ENCODE peak calls at places on chromosomes 13 and 19, in nine cellular contexts. Y, C, O, S, L, Q, M, T and Z are unnamed samples.

GRCh38 chr19:44847144-44848035 is 1.3 kb downstream of the NECTIN2 start:
- DNase-seq in Y (no peak), M (peak; percentile 79), C (peak; percentile 65), T (no peak), Q (peak; percentile 40), L (peak; percentile 86), O (peak; percentile 62), S (peak; percentile 84), Z (peak; percentile 87)

GRCh38 chr19:35774274-35775045 is 904 bp upstream of the ARHGAP33 start:
- DNase-seq in Y (no peak), L (no peak), M (no peak), T (no peak), O (no peak), S (no peak), C (no peak), Q (peak; percentile 1), Z (no peak)

GRCh38 chr19:45439569-45440258 is 16.0 kb upstream of the ERCC1 start:
- DNase-seq in L (peak; percentile 63), M (peak; percentile 89), T (no peak), C (no peak), Q (peak; percentile 76), S (peak; percentile 88), Y (peak; percentile 92), O (peak; percentile 72), Z (peak; percentile 85)

GRCh38 chr19:47226426-47227346 is 4.3 kb downstream of the BBC3 start:
- DNase-seq in Q (peak; percentile 76), C (peak; percentile 85), M (peak; percentile 71), T (no peak), S (peak; percentile 90), Y (peak; percentile 72), O (peak; percentile 49), L (peak; percentile 50), Z (peak; percentile 75)

GRCh38 chr13:34349091-34349722 is 531.3 kb downstream of the RFC3 start:
- DNase-seq in S (peak; percentile 25), Q (peak; percentile 97), T (no peak), M (no peak), O (peak; percentile 97), C (peak; percentile 80), L (peak; percentile 85), Y (no peak), Z (peak; percentile 61)

GRCh38 chr19:5990289-5990797 is 12.4 kb upstream of the RANBP3 start:
- DNase-seq in S (no peak), L (no peak), M (no peak), T (no peak), C (no peak), O (no peak), Y (no peak), Q (no peak), Z (no peak)

GRCh38 chr13:69300131-69300530 is 807.5 kb upstream of the ATXN8OS start:
- DNase-seq in C (no peak), L (no peak), S (no peak), T (no peak), M (no peak), Q (no peak), Y (no peak), O (no peak), Z (no peak)

GRCh38 chr19:38658462-38659306 is 11.2 kb downstream of the ACTN4 start:
- DNase-seq in Y (no peak), M (no peak), Q (peak; percentile 100), T (peak; percentile 90), O (peak; percentile 100), S (peak; percentile 56), L (peak; percentile 99), C (no peak), Z (peak; percentile 67)

GRCh38 chr13:19601749-19602725 is 31.4 kb upstream of the MPHOSPH8 start:
- DNase-seq in Y (peak; percentile 18), L (peak; percentile 48), M (peak; percentile 78), S (peak; percentile 34), T (no peak), O (peak; percentile 40), Q (peak; percentile 33), C (no peak), Z (peak; percentile 59)

GRCh38 chr19:41755328-41755913 is at the start of gene CEACAM6:
- DNase-seq in S (peak; percentile 79), O (no peak), L (no peak), Y (no peak), T (no peak), C (no peak), Q (no peak), M (no peak), Z (no peak)
- TF ChIP-seq CTCF in S (no peak), O (no peak), L (no peak), Y (no peak), T (no peak), C (no peak), Q (no peak), M (no peak), Z (no peak)

DNA sequence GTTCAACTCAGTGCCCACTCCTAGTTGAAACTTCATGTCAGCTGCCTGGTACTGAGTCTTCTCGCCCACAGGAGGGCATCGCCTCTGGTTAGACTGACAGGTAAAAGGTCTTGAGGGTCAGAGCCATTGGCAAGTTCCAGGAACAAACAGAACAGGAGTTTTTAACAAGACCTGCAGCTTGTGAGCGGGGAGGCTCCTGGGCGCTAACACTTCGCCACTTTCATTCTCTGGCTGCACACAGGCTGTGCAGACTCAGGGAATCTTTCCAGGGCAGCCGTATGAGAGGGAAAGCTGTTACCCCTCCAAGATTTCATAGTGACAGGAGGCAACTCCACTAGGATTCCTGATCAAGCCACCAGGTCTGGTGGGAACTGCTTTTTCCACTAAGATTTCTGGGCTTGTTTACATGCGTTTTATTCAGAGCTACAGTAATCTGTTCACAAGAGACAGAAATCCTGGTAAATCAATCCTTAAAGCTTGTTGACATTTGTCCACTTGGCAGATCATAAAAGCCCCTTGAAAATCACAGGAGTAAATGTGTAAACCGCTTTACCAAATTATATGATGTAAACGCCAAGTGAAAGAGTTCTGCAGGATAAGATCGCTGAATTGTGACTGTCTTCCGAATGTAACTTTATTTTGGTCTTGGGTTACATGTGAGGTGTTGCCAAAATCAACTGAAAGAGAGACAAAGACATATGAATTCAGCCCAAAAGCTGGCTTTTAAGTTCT is 190.6 kb downstream of the MZT1 start:
- DNase-seq in M (no peak), O (peak; percentile 25), Q (no peak), Y (no peak), S (peak; percentile 15), L (no peak), C (no peak), T (no peak), Z (peak; percentile 16)
- TF ChIP-seq CTCF in M (no peak), O (no peak), Q (no peak), Y (no peak), S (no peak), L (no peak), C (no peak), T (no peak), Z (no peak)

GRCh38 chr19:19402656-19403372 is 2.7 kb upstream of the GATAD2A start:
- DNase-seq in M (no peak), Y (no peak), S (no peak), L (no peak), T (no peak), O (no peak), C (no peak), Q (peak; percentile 63), Z (no peak)

GRCh38 chr19:19405919-19406877 is 723 bp downstream of the GATAD2A start:
- DNase-seq in Y (peak; percentile 55), Q (peak; percentile 71), L (peak; percentile 50), M (no peak), S (peak; percentile 57), O (peak; percentile 51), T (no peak), C (no peak), Z (peak; percentile 49)

GRCh38 chr19:19403373-19403901 is 2.0 kb upstream of the GATAD2A start:
- DNase-seq in Q (peak; percentile 40), M (no peak), Y (no peak), C (no peak), O (peak; percentile 22), T (no peak), S (no peak), L (peak; percentile 56), Z (no peak)

GRCh38 chr19:19406878-19407639 is 1.6 kb downstream of the GATAD2A start:
- DNase-seq in M (no peak), C (no peak), L (peak; percentile 56), Q (peak; percentile 53), Y (peak; percentile 54), S (peak; percentile 74), T (no peak), O (peak; percentile 50), Z (peak; percentile 58)

GRCh38 chr19:19404879-19405860 is at the start of gene GATAD2A:
- DNase-seq in M (peak; percentile 96), Y (peak; percentile 97), S (peak; percentile 96), T (peak; percentile 60), O (peak; percentile 95), C (peak; percentile 91), L (peak; percentile 92), Q (peak; percentile 92), Z (peak; percentile 96)
- TF ChIP-seq CTCF in M (no peak), Y (no peak), S (peak; percentile 50), T (peak; percentile 25), O (no peak), C (peak; percentile 60), L (peak; percentile 48), Q (peak; percentile 29), Z (peak; percentile 58)

GRCh38 chr19:18961767-18962423 is 20.9 kb upstream of the HOMER3 start:
- DNase-seq in M (no peak), C (no peak), L (no peak), S (no peak), Y (no peak), T (no peak), O (no peak), Q (no peak), Z (no peak)
- TF ChIP-seq CTCF in M (no peak), C (no peak), L (no peak), S (no peak), Y (no peak), T (no peak), O (no peak), Q (no peak), Z (no peak)